ENCODE peak calls at places on chromosome 3, in four cellular contexts. I is astrocyte, B is esophagus squamous epithelium, V is tibial artery. Z is an unnamed sample.

GRCh38 chr3:155934215-155934614 is 63.8 kb downstream of the GMPS start:
- DNase-seq in I (no peak), V (no peak), B (no peak), Z (no peak)

GRCh38 chr3:161630791-161631190 is 134.2 kb downstream of the OTOL1 start:
- DNase-seq in B (no peak), V (no peak), I (no peak), Z (no peak)

GRCh38 chr3:107604057-107604802 is 81.5 kb downstream of the BBX start:
- DNase-seq in I (peak; percentile 58), V (no peak), B (no peak), Z (no peak)

GRCh38 chr3:143644370-143645089 is 203.7 kb downstream of the SLC9A9 start:
- DNase-seq in V (no peak), B (no peak), I (peak; percentile 62), Z (peak; percentile 64)

GRCh38 chr3:25592510-25592968 is 72.2 kb downstream of the TOP2B start:
- DNase-seq in V (peak; percentile 83), B (no peak), I (peak; percentile 75), Z (peak; percentile 78)

GRCh38 chr3:118817748-118818165 is 216.9 kb downstream of the IGSF11 start:
- DNase-seq in B (no peak), I (peak; percentile 23), V (no peak), Z (no peak)

GRCh38 chr3:183428140-183429023 is at the start of gene MCF2L2:
- DNase-seq in V (peak; percentile 69), I (peak; percentile 5), B (no peak), Z (no peak)

GRCh38 chr3:108055931-108056330 is 34.9 kb downstream of the CD47 start:
- DNase-seq in V (no peak), B (no peak), I (no peak), Z (no peak)

GRCh38 chr3:197501879-197502620 is 53.7 kb downstream of the BDH1 start:
- DNase-seq in B (no peak), V (no peak), I (peak; percentile 68), Z (no peak)

GRCh38 chr3:113148814-113149213 is 62.5 kb upstream of the BOC start:
- DNase-seq in I (no peak), B (no peak), V (no peak), Z (no peak)

GRCh38 chr3:50625879-50626182 is 8.9 kb downstream of the MAPKAPK3 start:
- DNase-seq in I (no peak), B (no peak), V (no peak), Z (no peak)

GRCh38 chr3:13612829-13613228 is 63.9 kb downstream of the FBLN2 start:
- DNase-seq in B (no peak), I (no peak), V (peak; percentile 79), Z (no peak)

GRCh38 chr3:125008766-125009165 is 47.0 kb downstream of the HEG1 start:
- DNase-seq in V (no peak), I (no peak), B (no peak), Z (no peak)

GRCh38 chr3:12959838-12960378 is 113.3 kb downstream of the IQSEC1 start:
- DNase-seq in V (no peak), B (no peak), I (no peak), Z (no peak)

GRCh38 chr3:64668582-64669510 is 19.0 kb downstream of the ADAMTS9 start:
- DNase-seq in B (no peak), I (no peak), V (no peak), Z (no peak)

GRCh38 chr3:64353256-64353655 is 128.0 kb upstream of the PRICKLE2 start:
- DNase-seq in V (no peak), B (no peak), I (peak; percentile 38), Z (no peak)

GRCh38 chr3:168828943-168829342 is 733.2 kb upstream of the GOLIM4 start:
- DNase-seq in V (no peak), I (no peak), B (no peak), Z (no peak)

GRCh38 chr3:178451799-178452198 is 84.4 kb upstream of the KCNMB2 start:
- DNase-seq in B (no peak), V (no peak), I (no peak), Z (no peak)

GRCh38 chr3:41159581-41160189 is 39.6 kb upstream of the CTNNB1 start:
- DNase-seq in B (no peak), I (no peak), V (no peak), Z (no peak)

GRCh38 chr3:111781561-111782446 is 77.3 kb upstream of the PHLDB2 start:
- DNase-seq in B (no peak), I (peak; percentile 71), V (no peak), Z (no peak)

GRCh38 chr3:73352841-73353493 is 271.8 kb downstream of the PDZRN3 start:
- DNase-seq in B (no peak), I (no peak), V (no peak), Z (no peak)

GRCh38 chr3:48919215-48920138 is 835 bp downstream of the ARIH2 start:
- DNase-seq in B (no peak), I (peak; percentile 42), V (no peak), Z (no peak)

GRCh38 chr3:102141096-102141912 is 292.0 kb downstream of the NFKBIZ start:
- DNase-seq in I (peak; percentile 17), B (no peak), V (no peak), Z (no peak)

GRCh38 chr3:132380979-132381944 is 36.0 kb upstream of the DNAJC13 start:
- DNase-seq in I (peak; percentile 18), B (no peak), V (no peak), Z (no peak)

GRCh38 chr3:45873638-45874037 is 12.7 kb upstream of the CCR9 start:
- DNase-seq in I (no peak), B (no peak), V (no peak), Z (no peak)

GRCh38 chr3:178690571-178690970 is 154.3 kb downstream of the KCNMB2 start:
- DNase-seq in I (no peak), B (no peak), V (no peak), Z (no peak)

GRCh38 chr3:195197764-195198423 is 73.1 kb downstream of the XXYLT1 start:
- DNase-seq in I (peak; percentile 83), V (peak; percentile 29), B (no peak), Z (no peak)

GRCh38 chr3:195196266-195196665 is 74.7 kb downstream of the XXYLT1 start:
- DNase-seq in I (no peak), V (peak; percentile 61), B (no peak), Z (no peak)

GRCh38 chr3:195195321-195196209 is 75.4 kb downstream of the XXYLT1 start:
- DNase-seq in V (peak; percentile 35), B (no peak), I (no peak), Z (no peak)

GRCh38 chr3:195191580-195191979 is 79.4 kb downstream of the XXYLT1 start:
- DNase-seq in I (no peak), B (no peak), V (no peak), Z (no peak)

GRCh38 chr3:195194559-195195161 is 76.3 kb downstream of the XXYLT1 start:
- DNase-seq in V (no peak), I (no peak), B (no peak), Z (no peak)
- H3K4me3 ChIP-seq in V (no peak overlapping the region), I (no peak overlapping the region), B (no peak overlapping the region), Z (no peak overlapping the region)

DNA sequence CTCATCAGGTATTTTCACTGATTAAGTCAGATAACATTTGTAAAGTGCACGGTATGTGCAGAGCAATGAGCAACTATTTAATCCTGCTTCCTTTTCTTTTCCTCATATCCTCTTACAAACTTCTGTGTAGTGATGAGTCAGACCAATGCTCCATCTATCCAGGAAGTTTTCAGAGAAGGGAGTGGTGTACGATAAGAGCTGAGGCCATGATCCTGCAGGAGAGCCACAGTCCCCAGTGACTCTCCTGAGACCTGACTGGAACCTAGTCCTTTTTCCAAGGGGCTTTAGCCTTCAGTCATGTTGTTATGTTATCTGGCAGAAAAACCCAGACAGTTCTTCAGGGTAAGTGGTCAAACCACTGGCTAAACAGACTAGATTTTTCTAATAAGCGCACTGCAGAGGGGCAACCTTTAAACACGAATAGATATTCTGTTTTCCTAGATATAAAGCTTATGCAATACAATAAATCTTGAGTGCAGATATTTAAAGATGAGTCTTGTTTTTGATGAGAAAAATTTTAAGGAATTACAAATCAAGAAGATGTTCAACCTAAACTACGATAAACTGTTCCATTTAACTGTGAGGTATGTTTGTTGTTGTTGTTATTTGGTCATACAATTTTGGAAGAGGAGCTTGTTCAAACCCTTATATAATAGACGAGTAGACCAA is 110.5 kb upstream of the RAP2B start:
- DNase-seq in V (no peak), B (no peak), I (peak; percentile 92), Z (no peak)
- H3K4me3 ChIP-seq in V (no peak overlapping the region), B (no peak overlapping the region), I (peak overlapping the region; percentile 25), Z (no peak overlapping the region)

DNA sequence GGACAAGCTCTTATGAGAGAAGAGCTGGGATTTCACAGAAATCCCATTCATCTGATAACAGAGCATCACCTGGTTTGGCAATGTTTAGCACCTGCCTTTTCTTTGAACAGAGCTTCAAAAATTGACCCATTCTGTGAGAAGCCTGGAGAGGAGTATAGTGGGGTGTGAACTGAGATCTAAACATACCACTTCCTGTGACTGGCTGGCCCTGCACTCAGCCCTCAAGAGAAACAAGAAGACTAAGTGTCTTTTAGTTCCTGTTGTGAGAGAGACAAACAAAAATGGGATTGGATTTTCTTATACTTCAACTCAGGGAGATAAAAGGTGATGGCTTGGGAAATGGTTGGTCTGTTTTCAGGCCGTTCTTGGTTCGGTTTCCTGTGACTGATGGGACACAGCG is 1060.2 kb downstream of the ROBO1 start:
- DNase-seq in I (no peak), V (no peak), B (no peak), Z (no peak)
- H3K4me3 ChIP-seq in I (no peak overlapping the region), V (no peak overlapping the region), B (no peak overlapping the region), Z (no peak overlapping the region)

DNA sequence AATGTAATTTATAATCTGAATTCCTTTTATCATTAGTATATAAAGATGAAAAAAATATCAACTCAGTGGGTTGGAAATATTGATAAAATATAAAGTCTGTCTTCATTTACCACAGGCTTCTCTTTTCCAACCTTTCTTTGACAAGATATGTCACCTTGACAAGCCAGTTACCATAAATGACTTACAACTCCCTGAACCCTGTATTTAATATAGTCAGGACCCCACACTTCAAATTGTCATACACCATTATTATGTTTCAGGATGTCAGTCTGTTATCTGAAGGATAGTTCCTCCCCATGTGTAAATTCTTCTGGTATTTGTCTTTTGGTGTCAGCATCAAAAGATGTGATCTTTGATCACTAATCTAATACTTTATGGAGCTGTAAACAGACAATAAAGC is 503.4 kb upstream of the BCHE start:
- DNase-seq in I (no peak), B (no peak), V (no peak), Z (no peak)
- H3K4me3 ChIP-seq in I (no peak overlapping the region), B (no peak overlapping the region), V (no peak overlapping the region), Z (no peak overlapping the region)

GRCh38 chr3:51668756-51669155 is 2.3 kb upstream of the TEX264 start:
- DNase-seq in B (no peak), V (no peak), I (peak; percentile 30), Z (no peak)

GRCh38 chr3:51669241-51670052 is 1.6 kb upstream of the TEX264 start:
- DNase-seq in B (no peak), V (peak; percentile 90), I (peak; percentile 55), Z (peak; percentile 93)

GRCh38 chr3:51671090-51672082 is at the start of gene TEX264:
- DNase-seq in B (peak; percentile 45), I (peak; percentile 57), V (peak; percentile 94), Z (peak; percentile 94)

GRCh38 chr3:51670711-51671089 is 352 bp upstream of the TEX264 start:
- DNase-seq in I (no peak), V (no peak), B (no peak), Z (no peak)

GRCh38 chr3:51670053-51670666 is 892 bp upstream of the TEX264 start:
- DNase-seq in I (no peak), V (peak; percentile 60), B (no peak), Z (peak; percentile 62)
- H3K4me3 ChIP-seq in I (peak overlapping the region; percentile 88), V (peak overlapping the region; percentile 98), B (peak overlapping the region; percentile 99), Z (peak overlapping the region; percentile 88)

DNA sequence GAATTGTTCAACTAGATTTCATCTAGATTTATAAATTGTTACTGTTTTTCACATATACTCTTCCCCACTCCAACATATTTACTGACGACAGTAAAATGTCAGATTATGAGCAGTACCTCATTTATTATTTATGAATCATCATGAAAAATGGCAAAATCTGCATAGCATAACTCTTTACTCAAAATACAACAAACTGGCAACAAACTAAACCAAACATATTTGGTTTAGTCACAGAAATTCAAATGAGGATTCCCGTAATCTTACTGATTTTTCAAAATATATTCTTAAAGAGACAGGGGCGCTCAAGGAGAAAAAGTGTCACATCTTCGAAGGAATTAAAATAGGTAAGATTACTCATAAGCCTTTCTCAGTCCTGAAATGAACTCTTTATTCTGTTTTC is 3.0 kb upstream of the GPR87 start:
- DNase-seq in V (no peak), I (peak; percentile 36), B (no peak), Z (no peak)
- H3K4me3 ChIP-seq in V (no peak overlapping the region), I (no peak overlapping the region), B (no peak overlapping the region), Z (no peak overlapping the region)

Z was measured in ascending aorta.